ENCODE peak calls at places on chromosomes 1 and 21, in ten cellular contexts. B is IMR-90; Q is CD8-positive, alpha-beta T cell; M is Calu3; E is fibroblast of lung; T is thoracic aorta; I is left ventricle myocardium inferior; L is OCI-LY7; Z is GM23338; X is A549. K is an unnamed sample.

GRCh38 chr1:39575191-39576015 is 1.2 kb downstream of the PABPC4 start:
- DNase-seq in I (peak), Q (peak), X (no peak), L (peak), E (peak), B (peak), Z (peak), T (no peak), M (peak), K (peak)

GRCh38 chr1:237170149-237170548 is 128.2 kb downstream of the RYR2 start:
- DNase-seq in L (no peak), Z (peak), E (no peak), I (no peak), Q (no peak), T (no peak), X (no peak), M (no peak), B (no peak), K (no peak)

GRCh38 chr1:234186037-234186688 is 187.1 kb upstream of the COA6 start:
- DNase-seq in T (no peak), X (peak), Z (no peak), L (no peak), B (peak), E (peak), M (peak), Q (no peak), I (no peak), K (no peak)

GRCh38 chr21:41901099-41901498 is 22.0 kb upstream of the PRDM15 start:
- DNase-seq in T (no peak), I (no peak), Q (no peak), L (no peak), B (no peak), E (no peak), Z (no peak), X (no peak), M (no peak), K (no peak)

GRCh38 chr1:3072178-3072947 is 3.4 kb downstream of the PRDM16 start:
- DNase-seq in Q (no peak), M (no peak), Z (peak), X (no peak), I (peak), E (peak), L (no peak), T (no peak), B (no peak), K (no peak)

GRCh38 chr1:46543761-46544560 is 7.5 kb downstream of the KNCN start:
- DNase-seq in L (no peak), T (no peak), I (no peak), X (no peak), Q (no peak), M (no peak), E (no peak), Z (peak), B (no peak), K (no peak)

GRCh38 chr21:36010801-36011200 is 49.5 kb downstream of the SETD4 start:
- DNase-seq in I (no peak), Z (no peak), E (no peak), B (no peak), L (no peak), M (peak), Q (no peak), X (no peak), T (no peak), K (no peak)

GRCh38 chr1:181113061-181113695 is 24.7 kb downstream of the IER5 start:
- DNase-seq in B (peak), Q (no peak), L (no peak), I (no peak), M (peak), E (peak), Z (no peak), T (no peak), X (peak), K (no peak)

GRCh38 chr21:35720065-35720810 is 340.1 kb downstream of the SETD4 start:
- DNase-seq in I (no peak), B (no peak), L (no peak), E (no peak), Q (no peak), M (no peak), T (no peak), X (no peak), Z (no peak), K (no peak)

GRCh38 chr1:89999208-89999607 is 4.3 kb downstream of the ZNF326 start:
- DNase-seq in L (no peak), X (no peak), Z (no peak), Q (no peak), B (no peak), I (no peak), M (no peak), T (no peak), E (peak), K (no peak)

GRCh38 chr21:15495965-15496364 is 233.8 kb upstream of the USP25 start:
- DNase-seq in B (peak), Z (no peak), E (peak), L (no peak), M (no peak), X (no peak), I (no peak), T (no peak), Q (no peak), K (no peak)

GRCh38 chr1:212138441-212138840 is 102.9 kb downstream of the DTL start:
- DNase-seq in T (no peak), E (no peak), M (no peak), I (no peak), X (no peak), L (no peak), Z (no peak), B (no peak), Q (no peak), K (no peak)
- TF ChIP-seq CTCF in T (no peak), E (no peak), M (no peak), I (peak), X (no peak), L (no peak), Z (no peak), B (no peak), Q (no peak), K (no peak)

DNA sequence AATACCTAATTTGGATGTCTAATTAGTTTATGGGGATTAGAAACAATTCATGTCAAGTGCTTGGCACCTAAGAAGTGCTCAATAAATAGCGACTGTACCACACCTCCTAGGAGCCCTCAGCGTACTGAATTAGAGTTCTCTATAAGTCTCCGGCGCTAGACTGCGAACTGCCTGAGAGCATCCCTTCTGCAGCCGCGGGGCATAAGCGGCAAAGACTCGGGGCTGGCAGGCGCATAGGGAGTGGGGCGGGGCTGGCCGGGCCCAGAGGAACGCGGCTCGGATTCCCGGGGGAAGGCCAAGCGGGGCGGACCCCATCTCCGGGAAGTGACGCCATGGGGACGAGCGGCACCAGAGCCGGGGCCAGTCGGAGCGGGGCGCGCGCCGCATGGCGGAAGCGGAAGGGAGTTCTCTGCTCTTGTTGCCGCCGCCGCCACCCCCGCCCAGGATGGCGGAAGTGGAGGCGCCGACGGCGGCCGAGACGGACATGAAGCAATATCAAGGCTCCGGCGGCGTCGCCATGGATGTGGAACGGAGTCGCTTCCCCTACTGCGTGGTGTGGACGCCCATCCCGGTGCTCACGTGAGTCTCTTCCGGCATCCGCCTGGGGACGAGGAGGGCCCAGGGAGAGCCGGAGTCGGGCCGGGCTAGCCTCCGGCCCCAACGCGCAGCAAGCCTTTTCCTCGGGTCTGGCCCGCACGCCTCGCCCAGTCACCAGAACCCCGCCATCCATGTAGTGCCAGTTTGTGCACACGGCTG is at the start of gene TMEM222:
- DNase-seq in T (peak), X (peak), Q (peak), I (peak), B (peak), M (peak), Z (peak), L (peak), E (peak), K (peak)
- TF ChIP-seq CTCF in T (no peak), X (no peak), Q (no peak), I (peak), B (peak), M (no peak), Z (no peak), L (no peak), E (no peak), K (peak)

GRCh38 chr1:22876359-22877111 is 96.1 kb downstream of the LACTBL1 start:
- DNase-seq in E (peak), B (peak), L (no peak), I (no peak), X (no peak), Z (peak), Q (no peak), T (no peak), M (no peak), K (no peak)

GRCh38 chr1:22877112-22877915 is 95.4 kb downstream of the LACTBL1 start:
- DNase-seq in B (no peak), Q (no peak), M (no peak), L (no peak), I (no peak), T (no peak), X (no peak), Z (no peak), E (no peak), K (no peak)

GRCh38 chr1:22874785-22875184 is 97.9 kb downstream of the LACTBL1 start:
- DNase-seq in Z (no peak), Q (no peak), X (no peak), T (no peak), E (no peak), L (no peak), B (no peak), I (no peak), M (no peak), K (no peak)

GRCh38 chr1:22875240-22875639 is 97.4 kb downstream of the LACTBL1 start:
- DNase-seq in L (no peak), M (no peak), I (no peak), X (no peak), Q (no peak), B (no peak), Z (no peak), E (no peak), T (no peak), K (no peak)

DNA sequence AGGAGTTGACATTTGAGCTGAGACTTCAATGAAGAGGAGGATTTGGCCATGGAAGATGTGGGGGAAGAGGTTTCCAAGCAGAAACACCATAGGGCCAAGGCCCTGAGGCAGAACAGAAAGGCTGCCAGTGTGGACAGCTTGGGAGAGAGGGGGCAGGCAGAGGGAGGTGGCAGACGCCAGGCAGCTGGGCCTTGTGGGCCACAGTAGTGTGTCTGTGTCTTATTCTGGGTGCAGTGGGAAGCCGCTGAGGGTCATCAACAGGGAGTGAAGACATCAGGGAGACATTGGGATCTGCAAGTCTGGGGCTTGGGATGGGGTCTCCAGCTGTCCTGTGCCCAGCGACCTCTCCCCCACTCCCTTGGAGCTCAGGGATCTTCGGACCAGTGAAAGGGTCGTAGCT is 96.8 kb downstream of the LACTBL1 start:
- DNase-seq in E (no peak), Z (no peak), T (no peak), L (no peak), B (no peak), X (no peak), I (no peak), Q (no peak), M (no peak), K (no peak)
- TF ChIP-seq CTCF in E (no peak), Z (no peak), T (no peak), L (no peak), B (no peak), X (no peak), I (no peak), Q (no peak), M (no peak), K (no peak)

GRCh38 chr1:17739050-17739449 is 16.1 kb upstream of the ACTL8 start:
- DNase-seq in I (no peak), B (no peak), Q (no peak), L (no peak), M (no peak), X (no peak), E (no peak), Z (peak), T (no peak), K (no peak)

GRCh38 chr1:17743925-17744324 is 11.2 kb upstream of the ACTL8 start:
- DNase-seq in E (no peak), B (no peak), L (no peak), T (no peak), Z (no peak), Q (no peak), X (no peak), I (no peak), M (no peak), K (no peak)

GRCh38 chr1:17742590-17742989 is 12.5 kb upstream of the ACTL8 start:
- DNase-seq in E (peak), I (no peak), L (no peak), M (no peak), T (no peak), Q (no peak), X (no peak), B (no peak), Z (no peak), K (no peak)

GRCh38 chr1:17743028-17743706 is 12.0 kb upstream of the ACTL8 start:
- DNase-seq in Z (no peak), L (no peak), T (no peak), B (no peak), Q (no peak), I (no peak), E (no peak), M (no peak), X (no peak), K (no peak)

GRCh38 chr1:17741052-17741451 is 14.1 kb upstream of the ACTL8 start:
- DNase-seq in T (no peak), Z (peak), E (no peak), X (no peak), M (no peak), B (no peak), L (no peak), Q (no peak), I (no peak), K (no peak)
- TF ChIP-seq CTCF in T (no peak), Z (peak), E (no peak), X (no peak), M (no peak), B (no peak), L (peak), Q (no peak), I (no peak), K (no peak)

GRCh38 chr1:210025870-210026269 is 87.9 kb downstream of the SYT14 start:
- DNase-seq in B (no peak), Z (no peak), Q (no peak), E (no peak), M (no peak), I (no peak), T (no peak), X (no peak), L (no peak), K (no peak)
- TF ChIP-seq CTCF in B (no peak), Z (no peak), Q (no peak), E (no peak), M (no peak), I (no peak), T (no peak), X (peak), L (peak), K (no peak)

K was measured in coronary artery.